ENCODE peak calls at places on chromosomes 16 and 17, in four cellular contexts. Q is cardiac muscle cell, V is mesendoderm, A is MM.1S. J is an unnamed sample.

GRCh38 chr16:67441289-67441753 is 10.4 kb downstream of the HSD11B2 start:
- DNase-seq in A (no peak), V (no peak), Q (no peak), J (no peak)

GRCh38 chr17:82094931-82095776 is 2.9 kb downstream of the FASN start:
- DNase-seq in A (no peak), Q (no peak), V (no peak), J (no peak)

GRCh38 chr17:49548506-49549310 is 27.0 kb upstream of the NXPH3 start:
- DNase-seq in V (peak), Q (peak), A (no peak), J (peak)

GRCh38 chr16:24652209-24652712 is 77.2 kb upstream of the TNRC6A start:
- DNase-seq in V (no peak), A (no peak), Q (no peak), J (no peak)

GRCh38 chr16:18846416-18846815 is 45.1 kb upstream of the ARL6IP1 start:
- DNase-seq in A (no peak), Q (no peak), V (no peak), J (no peak)

GRCh38 chr16:81531415-81531814 is 86.8 kb downstream of the CMIP start:
- DNase-seq in Q (no peak), V (no peak), A (no peak), J (peak)

GRCh38 chr17:8192070-8192815 is 2.3 kb upstream of the BORCS6 start:
- DNase-seq in V (peak), A (peak), Q (peak), J (peak)

GRCh38 chr17:43878260-43879082 is 28.9 kb downstream of the MPP2 start:
- DNase-seq in V (peak), A (peak), Q (peak), J (peak)

GRCh38 chr16:71931599-71931998 is 36.3 kb downstream of the IST1 start:
- DNase-seq in V (no peak), Q (no peak), A (no peak), J (no peak)

GRCh38 chr16:3112881-3113574 is 642 bp downstream of the ZNF205 start:
- DNase-seq in Q (no peak), A (no peak), V (no peak), J (no peak)

GRCh38 chr16:86681440-86681838 is 103.1 kb downstream of the FOXL1 start:
- DNase-seq in A (no peak), V (no peak), Q (no peak), J (peak)

GRCh38 chr16:4358831-4359561 is 7.9 kb upstream of the PAM16 start:
- DNase-seq in V (peak), A (no peak), Q (peak), J (no peak)

J was measured in fibroblast of mammary gland.